ENCODE peak calls at places on chromosomes 7 and 10, in seven cellular contexts. O, L, S, U, A, B and W are unnamed samples.
A peak's percentile ranks its signal among the peaks of the same experiment; 100 is the strongest.

GRCh38 chr10:32929634-32930033 is 28.4 kb downstream of the ITGB1 start:
- DNase-seq in O (no peak), A (no peak), L (no peak), S (no peak), U (no peak), B (peak; percentile 52), W (no peak)

GRCh38 chr7:139620676-139621344 is 97.3 kb downstream of the CLEC2L start:
- DNase-seq in B (peak; percentile 45), S (peak; percentile 68), U (peak; percentile 68), L (no peak), O (no peak), A (peak; percentile 62), W (peak; percentile 50)

GRCh38 chr7:92244803-92245486 is 769 bp downstream of the KRIT1 start:
- DNase-seq in L (no peak), B (peak; percentile 36), A (no peak), O (no peak), S (peak; percentile 37), U (no peak), W (no peak)

GRCh38 chr10:43190775-43191174 is 52.5 kb downstream of the CSGALNACT2 start:
- DNase-seq in B (peak; percentile 54), S (no peak), A (no peak), L (no peak), O (no peak), U (no peak), W (no peak)

GRCh38 chr7:114802628-114803027 is 119.3 kb upstream of the MDFIC start:
- DNase-seq in L (no peak), O (no peak), S (no peak), B (no peak), A (no peak), U (no peak), W (no peak)

GRCh38 chr7:149773446-149774236 is at the start of gene ZNF467:
- DNase-seq in O (peak; percentile 64), U (peak; percentile 29), S (peak; percentile 59), L (no peak), B (no peak), A (peak; percentile 52), W (no peak)

GRCh38 chr10:43958071-43958432 is 309.4 kb upstream of the ZNF32 start:
- DNase-seq in S (no peak), U (no peak), L (no peak), O (no peak), B (no peak), A (no peak), W (no peak)

GRCh38 chr7:84783161-84783803 is 403.6 kb downstream of the SEMA3D start:
- DNase-seq in L (no peak), O (no peak), A (no peak), B (peak; percentile 24), U (no peak), S (no peak), W (no peak)

GRCh38 chr7:122756860-122757259 is 54.1 kb upstream of the RNF148 start:
- DNase-seq in L (no peak), S (no peak), U (no peak), A (no peak), O (no peak), B (no peak), W (no peak)

GRCh38 chr7:92631067-92631829 is 41.1 kb upstream of the FAM133B start:
- DNase-seq in L (no peak), B (no peak), S (no peak), A (no peak), O (no peak), U (peak; percentile 64), W (no peak)

GRCh38 chr10:132994811-132995210 is 52.4 kb upstream of the CFAP46 start:
- DNase-seq in S (no peak), B (no peak), U (no peak), L (no peak), O (no peak), A (no peak), W (no peak)

GRCh38 chr10:5453749-5454489 is 41.6 kb downstream of the NET1 start:
- DNase-seq in L (no peak), A (no peak), S (no peak), B (no peak), U (no peak), O (no peak), W (no peak)

GRCh38 chr10:20771053-20771452 is 126.1 kb downstream of the NEBL start:
- DNase-seq in U (no peak), S (no peak), B (no peak), O (no peak), L (no peak), A (no peak), W (no peak)

GRCh38 chr7:135620980-135621850 is 41.1 kb upstream of the STMP1 start:
- DNase-seq in L (no peak), A (peak; percentile 78), B (peak; percentile 94), S (peak; percentile 63), U (peak; percentile 6), O (peak; percentile 64), W (peak; percentile 27)

GRCh38 chr10:36115364-36115763 is 473.3 kb upstream of the FZD8 start:
- DNase-seq in S (no peak), O (no peak), L (no peak), B (no peak), A (no peak), U (no peak), W (no peak)

GRCh38 chr10:122510326-122510725 is 49.0 kb downstream of the HTRA1 start:
- DNase-seq in S (no peak), A (no peak), U (no peak), O (no peak), L (no peak), B (no peak), W (no peak)

GRCh38 chr7:25263292-25263691 is 35.0 kb upstream of the NPVF start:
- DNase-seq in O (no peak), S (no peak), U (no peak), A (no peak), L (no peak), B (no peak), W (no peak)

GRCh38 chr10:132690401-132690800 is 95.5 kb downstream of the NKX6-2 start:
- DNase-seq in A (no peak), B (no peak), U (no peak), O (no peak), S (no peak), L (no peak), W (no peak)

GRCh38 chr7:44224951-44225565 is 24.3 kb downstream of the YKT6 start:
- DNase-seq in U (no peak), B (no peak), O (no peak), S (no peak), A (no peak), L (no peak), W (no peak)

GRCh38 chr10:88318803-88319202 is 264.3 kb downstream of the RNLS start:
- DNase-seq in B (peak; percentile 33), A (no peak), L (no peak), S (no peak), U (peak; percentile 4), O (no peak), W (no peak)

GRCh38 chr10:118447478-118447877 is 105.4 kb upstream of the FAM204A start:
- DNase-seq in L (no peak), B (peak; percentile 14), O (peak; percentile 61), A (no peak), S (no peak), U (no peak), W (no peak)

GRCh38 chr7:103341466-103341865 is 3.1 kb downstream of the DNAJC2 start:
- DNase-seq in L (no peak), S (no peak), O (no peak), U (no peak), A (no peak), B (no peak), W (no peak)

GRCh38 chr10:11951695-11952094 is 90.9 kb downstream of the UPF2 start:
- DNase-seq in O (no peak), S (no peak), B (no peak), A (no peak), U (no peak), L (no peak), W (no peak)

GRCh38 chr7:87712571-87712970 is 84.4 kb downstream of the RUNDC3B start:
- DNase-seq in S (no peak), A (no peak), B (peak; percentile 32), O (no peak), L (no peak), U (no peak), W (no peak)

GRCh38 chr7:3266240-3266639 is 34.8 kb upstream of the SDK1 start:
- DNase-seq in B (no peak), O (no peak), L (no peak), U (no peak), A (no peak), S (no peak), W (no peak)

GRCh38 chr10:101066146-101066889 is 4.5 kb downstream of the KAZALD1 start:
- DNase-seq in S (peak; percentile 26), A (peak; percentile 76), O (peak; percentile 92), U (peak; percentile 60), L (peak; percentile 66), B (peak; percentile 63), W (peak; percentile 68)

GRCh38 chr10:23453465-23453864 is 14.6 kb downstream of the OTUD1 start:
- DNase-seq in U (no peak), L (no peak), S (no peak), B (no peak), O (no peak), A (no peak), W (no peak)

GRCh38 chr10:97412891-97413304 is 11.8 kb upstream of the RRP12 start:
- DNase-seq in U (peak; percentile 79), L (no peak), S (no peak), A (no peak), O (no peak), B (no peak), W (no peak)

GRCh38 chr10:28434063-28434462 is 98.9 kb upstream of the WAC start:
- DNase-seq in B (no peak), S (no peak), U (no peak), O (no peak), L (no peak), A (no peak), W (no peak)

GRCh38 chr10:119772347-119772746 is 46.5 kb downstream of the INPP5F start:
- DNase-seq in B (no peak), A (no peak), L (no peak), U (no peak), S (no peak), O (no peak), W (no peak)

GRCh38 chr10:93235686-93236085 is 162.0 kb downstream of the CYP26A1 start:
- DNase-seq in U (no peak), B (peak; percentile 92), L (no peak), S (no peak), A (no peak), O (no peak), W (no peak)

GRCh38 chr10:120400601-120401000 is 56.4 kb upstream of the PLPP4 start:
- DNase-seq in S (no peak), B (peak; percentile 38), L (no peak), A (no peak), U (no peak), O (no peak), W (no peak)

GRCh38 chr7:74379938-74380337 is 73.8 kb upstream of the GTF2IRD1 start:
- DNase-seq in U (no peak), A (no peak), O (no peak), B (no peak), L (no peak), S (no peak), W (no peak)

GRCh38 chr10:62779487-62780248 is 24.9 kb upstream of the ADO start:
- DNase-seq in B (peak; percentile 58), A (no peak), O (no peak), L (peak; percentile 90), U (peak; percentile 77), S (no peak), W (peak; percentile 47)

GRCh38 chr7:26348987-26349809 is 57.5 kb downstream of the SNX10 start:
- DNase-seq in B (no peak), A (no peak), O (no peak), L (no peak), U (no peak), S (peak; percentile 28), W (no peak)

GRCh38 chr7:80942261-80943041 is 23.6 kb upstream of the SEMA3C start:
- DNase-seq in S (no peak), B (peak; percentile 99), A (no peak), O (peak; percentile 75), L (no peak), U (no peak), W (no peak)